ENCODE peak calls at places on chromosomes 6 and 20, in six cellular contexts. A, H, W, C, Z and K are unnamed samples.

GRCh38 chr6:33206027-33206863 is 1.8 kb downstream of the HSD17B8 start:
- DNase-seq in A (no peak), H (no peak), W (no peak), C (no peak), Z (no peak), K (no peak)

GRCh38 chr6:39060467-39061160 is 12.0 kb downstream of the GLP1R start:
- DNase-seq in A (no peak), H (no peak), W (no peak), C (no peak), Z (no peak), K (no peak)

GRCh38 chr20:40835321-40835720 is 146.3 kb upstream of the MAFB start:
- DNase-seq in A (no peak), H (no peak), W (no peak), C (no peak), Z (no peak), K (no peak)

GRCh38 chr6:82144852-82145332 is 102.7 kb downstream of the IBTK start:
- DNase-seq in A (no peak), H (peak; percentile 11), W (peak; percentile 93), C (peak; percentile 95), Z (no peak), K (no peak)

GRCh38 chr6:112191509-112191908 is 62.9 kb downstream of the LAMA4 start:
- DNase-seq in A (no peak), H (no peak), W (no peak), C (no peak), Z (no peak), K (no peak)

GRCh38 chr6:27755768-27756167 is 156.4 kb downstream of the OR2B2 start:
- DNase-seq in A (no peak), H (no peak), W (no peak), C (no peak), Z (no peak), K (no peak)

GRCh38 chr6:168129292-168130167 is 50.5 kb upstream of the FRMD1 start:
- DNase-seq in A (no peak), H (no peak), W (no peak), C (no peak), Z (no peak), K (no peak)

GRCh38 chr20:35700625-35701148 is 1.5 kb downstream of the ROMO1 start:
- DNase-seq in A (no peak), H (no peak), W (no peak), C (peak; percentile 15), Z (no peak), K (no peak)

GRCh38 chr6:66153247-66153646 is 446.2 kb upstream of the EYS start:
- DNase-seq in A (no peak), H (no peak), W (no peak), C (no peak), Z (no peak), K (no peak)

GRCh38 chr20:3679749-3680700 is 1.8 kb downstream of the ADAM33 start:
- DNase-seq in A (no peak), H (peak; percentile 27), W (peak; percentile 48), C (no peak), Z (no peak), K (no peak)

GRCh38 chr6:159984268-159984786 is 15.4 kb downstream of the IGF2R start:
- DNase-seq in A (no peak), H (no peak), W (peak; percentile 93), C (peak; percentile 98), Z (no peak), K (no peak)

GRCh38 chr20:38190936-38191371 is 25.9 kb upstream of the TGM2 start:
- DNase-seq in A (no peak), H (no peak), W (no peak), C (no peak), Z (no peak), K (no peak)

GRCh38 chr20:63047946-63048345 is 41.2 kb upstream of the BHLHE23 start:
- DNase-seq in A (peak; percentile 6), H (no peak), W (no peak), C (no peak), Z (no peak), K (no peak)
- TF ChIP-seq CTCF in A (no peak), H (no peak), W (no peak), C (no peak), Z (no peak), K (no peak)

GRCh38 chr20:50118203-50118602 is 5.3 kb upstream of the UBE2V1 start:
- DNase-seq in A (no peak), H (no peak), W (no peak), C (no peak), Z (no peak), K (no peak)

GRCh38 chr20:50123418-50123817 is 10.5 kb upstream of the UBE2V1 start:
- DNase-seq in A (no peak), H (no peak), W (no peak), C (no peak), Z (no peak), K (no peak)

GRCh38 chr20:50121858-50122271 is 8.9 kb upstream of the UBE2V1 start:
- DNase-seq in A (no peak), H (no peak), W (peak; percentile 55), C (peak; percentile 65), Z (no peak), K (no peak)

GRCh38 chr20:50122763-50123162 is 9.8 kb upstream of the UBE2V1 start:
- DNase-seq in A (no peak), H (no peak), W (no peak), C (no peak), Z (no peak), K (no peak)

DNA sequence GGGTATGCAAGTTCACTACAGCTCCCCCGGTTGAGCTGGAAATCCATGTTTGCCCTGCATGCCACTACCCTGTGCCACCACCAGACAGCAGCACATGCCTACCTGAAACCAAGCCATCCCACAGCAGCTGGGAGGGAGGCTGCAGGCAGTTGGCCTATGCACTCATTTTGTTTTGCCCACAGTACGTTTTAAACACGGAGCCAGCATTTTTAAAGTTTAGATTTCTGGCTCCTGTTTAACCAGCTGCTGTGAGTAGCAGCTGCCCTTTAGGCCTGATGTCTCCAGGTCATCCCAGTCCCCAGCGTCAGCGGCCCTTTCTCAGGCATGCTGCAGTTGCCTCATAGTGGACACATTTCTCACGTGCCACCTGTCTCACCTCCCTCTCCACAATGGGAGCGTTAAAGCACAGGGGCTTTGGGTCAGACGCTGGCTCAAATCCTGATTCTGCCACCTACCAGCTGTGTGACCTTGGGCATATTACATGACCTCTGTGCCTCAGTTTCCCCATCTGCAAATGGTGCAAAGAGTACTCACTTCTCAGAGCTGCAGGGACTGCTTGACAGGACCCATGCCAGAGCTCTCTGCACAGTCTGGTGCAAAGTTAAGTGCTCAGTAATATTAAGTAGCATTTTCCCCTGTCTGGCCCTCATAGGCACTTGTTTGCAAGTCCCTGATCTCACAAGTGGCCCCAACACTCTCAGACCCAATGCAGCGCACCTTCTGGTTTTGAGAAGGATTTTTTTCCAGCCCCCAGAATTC is 8.2 kb upstream of the UBE2V1 start:
- DNase-seq in A (peak; percentile 54), H (peak; percentile 70), W (peak; percentile 65), C (peak; percentile 78), Z (no peak), K (no peak)
- TF ChIP-seq CTCF in A (peak; percentile 48), H (peak; percentile 69), W (peak; percentile 69), C (peak; percentile 99), Z (peak; percentile 76), K (peak; percentile 40)

GRCh38 chr20:61333484-61334108 is 81.5 kb downstream of the CDH4 start:
- DNase-seq in A (no peak), H (no peak), W (no peak), C (no peak), Z (no peak), K (no peak)
- TF ChIP-seq CTCF in A (no peak), H (no peak), W (no peak), C (no peak), Z (no peak), K (no peak)

GRCh38 chr20:33576432-33576883 is 85.7 kb upstream of the C20orf144 start:
- DNase-seq in A (peak; percentile 40), H (no peak), W (peak; percentile 5), C (peak; percentile 18), Z (no peak), K (no peak)
- TF ChIP-seq CTCF in A (no peak), H (peak; percentile 8), W (no peak), C (peak; percentile 39), Z (no peak), K (no peak)

DNA sequence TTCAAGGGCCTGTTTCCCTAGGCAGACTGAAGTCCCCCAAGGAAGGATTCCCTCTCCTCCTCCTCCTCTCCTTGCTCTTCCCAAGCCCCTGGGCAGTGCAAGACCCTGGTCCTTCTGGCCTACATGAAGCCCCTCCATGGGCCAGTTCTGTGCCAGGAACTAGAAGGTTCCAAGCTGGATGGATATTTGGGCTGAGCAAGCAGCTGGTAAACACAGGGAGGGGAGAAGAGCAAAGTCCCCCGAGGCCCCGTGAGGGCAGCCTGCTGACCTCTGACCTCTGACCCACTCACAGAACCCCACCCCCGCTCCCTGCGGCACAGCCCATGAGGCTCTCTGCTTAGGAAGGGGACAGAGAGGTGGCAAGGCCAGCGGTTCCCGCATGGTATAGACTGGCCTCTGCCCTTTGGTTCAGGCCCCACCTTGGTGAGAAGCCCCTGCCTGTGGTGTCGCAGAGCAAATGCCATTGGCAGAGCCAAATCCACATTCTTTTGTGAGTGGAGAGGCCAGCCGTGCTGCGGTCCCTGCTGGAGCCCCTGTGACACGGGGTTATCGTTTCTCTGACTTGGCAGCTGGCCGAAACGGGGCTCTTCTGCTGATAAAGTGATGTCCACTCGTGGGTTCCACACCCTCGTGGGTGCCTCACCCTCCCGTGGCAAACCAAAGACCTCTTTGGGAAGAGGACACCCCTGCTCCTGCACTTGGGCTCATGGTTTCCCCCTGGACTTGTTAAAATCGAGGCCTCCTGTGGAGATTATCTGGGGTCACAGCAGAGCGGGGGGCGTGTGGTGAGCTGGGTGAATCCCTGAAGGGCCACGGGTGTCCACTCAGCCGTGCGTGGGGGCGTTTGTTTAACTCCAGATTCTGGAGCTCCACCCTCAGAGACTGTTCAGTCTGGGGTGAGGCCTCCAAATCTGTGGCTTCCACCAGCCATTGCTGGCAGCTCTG is 2.1 kb upstream of the CHRNA4 start:
- DNase-seq in A (peak; percentile 25), H (no peak), W (no peak), C (no peak), Z (no peak), K (no peak)
- TF ChIP-seq CTCF in A (no peak), H (no peak), W (no peak), C (no peak), Z (no peak), K (no peak)

DNA sequence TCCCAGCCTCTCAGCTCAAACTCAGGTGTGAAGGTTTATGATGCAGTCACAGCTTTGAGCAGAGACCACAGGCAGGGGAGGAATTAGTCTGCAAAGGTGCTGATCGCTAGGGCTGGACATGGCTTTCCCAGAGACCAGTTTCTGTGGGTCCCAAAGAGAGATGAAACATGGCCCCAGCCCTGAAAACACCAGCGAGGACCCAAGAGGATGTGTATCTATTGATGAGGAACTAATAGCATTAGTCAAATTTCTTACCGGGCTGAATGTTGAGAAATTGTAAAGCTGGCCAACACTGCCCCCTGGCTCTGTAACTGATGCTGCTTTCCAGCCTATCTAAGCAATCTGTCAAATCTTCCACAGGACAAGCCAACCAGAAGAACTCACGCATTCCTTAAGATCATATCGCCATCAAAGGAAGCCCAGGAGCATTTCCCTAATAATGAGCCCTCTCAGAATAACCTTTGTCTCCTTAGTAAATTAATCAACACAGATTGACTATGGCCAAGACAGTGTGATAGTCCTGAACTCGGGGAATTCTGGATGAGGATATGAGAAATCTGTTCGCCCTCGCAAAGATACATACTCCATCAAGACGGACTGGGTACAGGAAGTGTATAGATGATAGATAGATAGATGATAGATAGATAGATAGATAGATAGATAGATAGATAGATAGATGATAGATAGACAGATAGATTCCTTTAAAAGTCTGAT is 7.8 kb upstream of the ACSS1 start:
- DNase-seq in A (peak; percentile 56), H (peak; percentile 80), W (peak; percentile 52), C (peak; percentile 73), Z (no peak), K (no peak)
- TF ChIP-seq CTCF in A (peak; percentile 52), H (peak; percentile 76), W (peak; percentile 72), C (peak; percentile 77), Z (peak; percentile 70), K (no peak)